ENCODE peak calls at places on chromosomes 4 and X, in six cellular contexts. R is H9, B is neuronal stem cell, L is mesendoderm, P is H1, F is trophoblast cell. A is an unnamed sample.
A peak's percentile ranks its signal among the peaks of the same experiment; 100 is the strongest.

GRCh38 chr4:87465739-87466366 is 43.5 kb downstream of the NUDT9 start:
- DNase-seq in P (no peak), B (peak; percentile 17), L (peak; percentile 52), F (no peak), R (no peak), A (peak; percentile 69)

GRCh38 chrX:38271154-38271716 is 50.6 kb upstream of the SRPX start:
- DNase-seq in R (no peak), F (no peak), B (no peak), L (no peak), P (no peak), A (no peak)

GRCh38 chrX:101958139-101958538 is 26.3 kb upstream of the ZMAT1 start:
- DNase-seq in L (no peak), P (no peak), R (no peak), F (no peak), B (no peak), A (peak; percentile 0)

GRCh38 chrX:25860322-25860721 is 277.8 kb upstream of the MAGEB18 start:
- DNase-seq in F (no peak), L (no peak), P (no peak), R (no peak), B (no peak), A (no peak)

GRCh38 chr4:17762705-17763104 is 18.7 kb downstream of the FAM184B start:
- DNase-seq in R (no peak), F (no peak), L (peak; percentile 36), P (no peak), B (no peak), A (peak; percentile 58)

GRCh38 chr4:183888564-183888963 is 16.5 kb upstream of the STOX2 start:
- DNase-seq in B (no peak), R (no peak), L (no peak), F (no peak), P (no peak), A (no peak)

GRCh38 chr4:155679343-155679742 is 12.7 kb downstream of the GUCY1A1 start:
- DNase-seq in F (no peak), R (no peak), P (no peak), B (no peak), L (no peak), A (peak; percentile 38)

GRCh38 chr4:186887211-186887785 is 163.6 kb upstream of the FAT1 start:
- DNase-seq in P (no peak), L (peak; percentile 39), F (no peak), R (no peak), B (peak; percentile 15), A (no peak)

GRCh38 chr4:105520819-105521790 is 31.3 kb upstream of the ARHGEF38 start:
- DNase-seq in B (peak; percentile 56), R (no peak), F (peak; percentile 22), P (no peak), L (peak; percentile 61), A (peak; percentile 32)

GRCh38 chr4:168480991-168481588 is 798 bp upstream of the DDX60L start:
- DNase-seq in L (no peak), F (peak; percentile 24), R (no peak), P (no peak), B (no peak), A (peak; percentile 85)

GRCh38 chrX:103687073-103687695 is 685 bp upstream of the MORF4L2 start:
- DNase-seq in F (peak; percentile 65), P (peak; percentile 60), B (peak; percentile 62), L (no peak), R (peak; percentile 82), A (peak; percentile 76)

GRCh38 chr4:139704915-139705485 is 39.4 kb downstream of the MGST2 start:
- DNase-seq in B (no peak), P (no peak), L (peak; percentile 46), R (no peak), F (no peak), A (peak; percentile 42)

GRCh38 chr4:94171616-94172015 is 36.0 kb upstream of the SMARCAD1 start:
- DNase-seq in B (no peak), L (no peak), R (no peak), F (no peak), P (no peak), A (no peak)

GRCh38 chr4:153466637-153467153 is 535 bp downstream of the TMEM131L start:
- DNase-seq in F (no peak), L (no peak), B (no peak), P (no peak), R (no peak), A (no peak)

GRCh38 chrX:130285710-130286109 is 17.0 kb upstream of the ZNF280C start:
- DNase-seq in L (no peak), P (no peak), F (no peak), B (no peak), R (no peak), A (no peak)

GRCh38 chr4:184792950-184793555 is 32.7 kb downstream of the ACSL1 start:
- DNase-seq in L (no peak), P (no peak), R (no peak), F (peak; percentile 15), B (no peak), A (peak; percentile 96)

GRCh38 chrX:147811803-147812202 is 99.9 kb upstream of the FMR1 start:
- DNase-seq in P (no peak), B (no peak), R (no peak), F (no peak), L (no peak), A (no peak)

GRCh38 chrX:9324676-9325075 is 140.2 kb upstream of the TBL1X start:
- DNase-seq in R (no peak), B (no peak), F (no peak), L (no peak), P (no peak), A (no peak)

GRCh38 chrX:49040376-49040955 is 2.7 kb downstream of the TFE3 start:
- DNase-seq in F (peak; percentile 7), L (no peak), B (no peak), P (no peak), R (no peak), A (peak; percentile 25)

GRCh38 chr4:1169171-1169671 is 3.2 kb downstream of the SPON2 start:
- DNase-seq in P (no peak), F (no peak), B (no peak), R (no peak), L (no peak), A (no peak)
- H3K4ac ChIP-seq in P (no peak overlapping the region), F (no peak overlapping the region), B (no peak overlapping the region), R (no peak overlapping the region), L (no peak overlapping the region), A (peak overlapping the region; percentile 22)

GRCh38 chr4:22762548-22762947 is 69.8 kb downstream of the GBA3 start:
- DNase-seq in F (no peak), R (no peak), P (no peak), B (no peak), L (peak; percentile 9), A (no peak)
- H3K4ac ChIP-seq in F (no peak overlapping the region), R (no peak overlapping the region), P (no peak overlapping the region), B (no peak overlapping the region), L (no peak overlapping the region), A (no peak overlapping the region)

DNA sequence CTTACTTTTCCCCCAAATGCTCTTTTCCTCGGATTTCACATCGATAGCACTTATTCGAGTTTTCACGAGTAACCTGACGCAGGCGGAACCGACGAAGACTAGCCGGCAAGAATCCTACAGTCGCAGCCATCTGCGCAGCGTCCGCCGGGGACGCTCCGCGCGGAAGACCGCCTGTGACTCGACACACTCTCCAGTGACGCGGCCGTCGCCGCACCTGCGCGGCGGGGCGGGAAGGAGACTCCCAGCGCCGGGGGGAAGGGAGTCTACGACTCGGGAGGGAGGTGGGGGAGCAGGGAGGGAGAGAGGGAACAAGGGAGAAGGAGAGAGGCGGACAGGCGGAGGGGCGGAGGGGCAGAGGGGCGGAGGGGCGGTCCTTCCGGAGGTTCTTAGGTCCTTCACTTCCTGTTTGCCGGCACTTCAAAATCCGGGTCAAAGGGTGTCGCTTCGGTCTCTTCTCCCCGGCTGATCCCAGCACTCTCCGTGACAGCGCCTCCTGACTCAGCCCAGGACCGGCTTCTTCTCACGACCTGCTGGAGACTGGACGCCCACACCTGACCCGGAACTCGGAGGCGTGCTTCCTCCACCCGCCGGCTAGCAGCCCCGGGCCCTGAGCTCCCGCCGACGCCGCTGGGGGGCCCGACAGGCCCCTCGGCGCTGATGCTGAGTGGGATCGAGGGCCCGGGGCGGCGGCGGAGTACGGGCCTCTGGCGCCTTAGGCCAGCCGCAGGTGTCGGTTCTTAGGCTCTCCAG is at the start of gene USP38:
- DNase-seq in B (peak; percentile 88), F (peak; percentile 96), R (peak; percentile 95), P (peak; percentile 81), L (peak; percentile 98), A (peak; percentile 94)
- H3K4ac ChIP-seq in B (no peak within 1 kb of the TSS), F (peak within 1 kb of the TSS; percentile 22), R (no peak within 1 kb of the TSS), P (peak within 1 kb of the TSS; percentile 21), L (peak within 1 kb of the TSS; percentile 46), A (peak within 1 kb of the TSS; percentile 81)

GRCh38 chr4:38663801-38664703 is at the start of gene KLF3:
- DNase-seq in B (peak; percentile 82), L (peak; percentile 86), F (peak; percentile 86), P (peak; percentile 82), R (peak; percentile 81), A (peak; percentile 82)
- H3K4ac ChIP-seq in B (no peak within 1 kb of the TSS), L (peak within 1 kb of the TSS; percentile 99), F (peak within 1 kb of the TSS; percentile 99), P (no peak within 1 kb of the TSS), R (no peak within 1 kb of the TSS), A (peak within 1 kb of the TSS; percentile 85)

GRCh38 chrX:47232197-47232802 is 509 bp upstream of the USP11 start:
- DNase-seq in F (peak; percentile 53), P (no peak), R (no peak), B (no peak), L (no peak), A (no peak)
- H3K4ac ChIP-seq in F (no peak overlapping the region), P (peak overlapping the region; percentile 44), R (peak overlapping the region; percentile 51), B (no peak overlapping the region), L (peak overlapping the region; percentile 70), A (peak overlapping the region; percentile 81)

GRCh38 chr4:98261291-98262271 is at the start of gene RAP1GDS1:
- DNase-seq in F (peak; percentile 77), L (peak; percentile 55), R (peak; percentile 32), P (peak; percentile 78), B (peak; percentile 35), A (peak; percentile 71)
- H3K4ac ChIP-seq in F (peak within 1 kb of the TSS; percentile 67), L (peak within 1 kb of the TSS; percentile 91), R (no peak within 1 kb of the TSS), P (peak within 1 kb of the TSS; percentile 51), B (peak within 1 kb of the TSS; percentile 38), A (peak within 1 kb of the TSS; percentile 98)

GRCh38 chr4:145481942-145482208 is 222 bp downstream of the SMAD1 start:
- DNase-seq in P (no peak), B (no peak), R (no peak), L (no peak), F (no peak), A (no peak)
- H3K4ac ChIP-seq in P (no peak overlapping the region), B (peak overlapping the region; percentile 93), R (no peak overlapping the region), L (peak overlapping the region; percentile 94), F (peak overlapping the region; percentile 87), A (no peak overlapping the region)

DNA sequence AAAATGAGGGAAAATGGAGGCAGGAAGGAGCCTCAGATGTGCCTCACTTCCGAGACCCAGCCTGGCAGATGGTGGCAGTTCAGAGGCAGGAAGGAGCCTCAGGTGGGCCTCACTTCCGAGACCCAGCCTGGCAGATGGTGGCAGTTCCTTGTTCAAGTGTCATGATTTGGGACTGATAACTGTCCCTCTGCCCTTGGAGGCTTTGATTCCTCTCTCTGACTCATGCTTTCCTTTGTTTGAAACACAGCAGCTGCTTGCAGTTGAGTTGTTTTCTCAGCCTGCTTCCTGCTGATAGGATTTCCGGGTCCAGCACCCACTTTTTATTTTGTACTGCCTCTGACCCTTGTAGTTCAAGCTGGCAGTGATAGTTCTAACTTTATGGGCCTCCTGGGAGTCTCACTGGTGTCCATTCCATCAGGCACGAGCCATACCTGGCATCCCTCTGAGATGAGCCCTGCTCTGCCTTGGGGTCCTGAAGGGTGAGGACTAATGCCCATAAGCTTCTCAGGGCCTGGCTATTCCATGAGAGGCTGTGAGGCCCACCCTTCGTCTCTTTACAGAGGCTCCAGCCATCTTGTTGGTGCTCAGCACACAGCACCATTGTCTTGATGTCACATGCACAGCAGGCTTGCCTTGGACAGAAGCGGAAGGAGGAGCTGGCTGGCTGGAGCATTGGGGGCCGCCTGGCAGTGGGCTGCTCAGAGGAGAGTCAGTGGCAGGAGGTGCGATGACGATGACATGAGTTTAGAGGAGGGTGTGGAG is 13.0 kb downstream of the RGS12 start:
- DNase-seq in F (no peak), R (no peak), P (no peak), L (peak; percentile 11), B (no peak), A (peak; percentile 62)
- H3K4ac ChIP-seq in F (no peak overlapping the region), R (no peak overlapping the region), P (no peak overlapping the region), L (no peak overlapping the region), B (no peak overlapping the region), A (peak overlapping the region; percentile 88)